ENCODE peak calls at places on chromosomes 4 and X, in five cellular contexts. B is right atrium auricular region, F is aorta, C is thoracic aorta, Q is tibial artery. U is an unnamed sample.

GRCh38 chr4:141543176-141543575 is 93.2 kb upstream of the IL15 start:
- DNase-seq in B (no peak), F (no peak), C (no peak), Q (no peak), U (no peak)

GRCh38 chrX:32929040-32929439 is 282.3 kb downstream of the DMD start:
- DNase-seq in B (no peak), F (no peak), C (no peak), Q (no peak), U (no peak)

GRCh38 chr4:72843466-72843865 is 226.1 kb downstream of the COX18 start:
- DNase-seq in B (no peak), F (no peak), C (no peak), Q (no peak), U (no peak)

GRCh38 chr4:117164338-117164737 is 79.0 kb upstream of the TRAM1L1 start:
- DNase-seq in B (no peak), F (no peak), C (no peak), Q (no peak), U (no peak)

GRCh38 chr4:122584517-122584916 is 36.3 kb downstream of the IL21 start:
- DNase-seq in B (no peak), F (no peak), C (no peak), Q (no peak), U (no peak)

GRCh38 chrX:30538271-30538670 is 39.3 kb downstream of the TASL start:
- DNase-seq in B (no peak), F (no peak), C (no peak), Q (no peak), U (no peak)

GRCh38 chr4:24752140-24752539 is 43.2 kb upstream of the SOD3 start:
- DNase-seq in B (no peak), F (no peak), C (no peak), Q (no peak), U (no peak)

GRCh38 chrX:80576267-80576666 is 156.0 kb downstream of the TENT5D start:
- DNase-seq in B (no peak), F (no peak), C (no peak), Q (no peak), U (no peak)

GRCh38 chrX:46686003-46686645 is 72.8 kb downstream of the SLC9A7 start:
- DNase-seq in B (no peak), F (no peak), C (no peak), Q (no peak), U (no peak)

GRCh38 chrX:72128881-72129280 is 2.8 kb downstream of the RTL5 start:
- DNase-seq in B (no peak), F (no peak), C (no peak), Q (no peak), U (peak)

GRCh38 chrX:21658152-21658737 is at the start of gene KLHL34:
- DNase-seq in B (no peak), F (no peak), C (no peak), Q (no peak), U (no peak)

GRCh38 chr4:186839122-186840037 is 115.7 kb upstream of the FAT1 start:
- DNase-seq in B (no peak), F (peak), C (no peak), Q (peak), U (no peak)

GRCh38 chrX:68440940-68441339 is 7.6 kb upstream of the OPHN1 start:
- DNase-seq in B (peak), F (peak), C (peak), Q (peak), U (no peak)

GRCh38 chrX:79270401-79270800 is 96.7 kb downstream of the ITM2A start:
- DNase-seq in B (no peak), F (peak), C (no peak), Q (peak), U (no peak)

GRCh38 chr4:140330311-140330900 is 43.0 kb upstream of the SCOC start:
- DNase-seq in B (no peak), F (no peak), C (no peak), Q (no peak), U (no peak)

GRCh38 chr4:112704991-112705845 is 68.3 kb downstream of the LARP7 start:
- DNase-seq in B (peak), F (peak), C (peak), Q (peak), U (no peak)

GRCh38 chr4:151879705-151880104 is 118.9 kb upstream of the GATB start:
- DNase-seq in B (no peak), F (no peak), C (no peak), Q (no peak), U (no peak)

GRCh38 chrX:145817666-145818521 is at the start of gene SLITRK2:
- DNase-seq in B (no peak), F (peak), C (no peak), Q (no peak), U (no peak)

GRCh38 chr4:106614446-106614845 is 245.9 kb upstream of the GIMD1 start:
- DNase-seq in B (no peak), F (no peak), C (no peak), Q (no peak), U (no peak)

GRCh38 chr4:2663275-2663674 is 92.9 kb downstream of the TNIP2 start:
- DNase-seq in B (no peak), F (no peak), C (no peak), Q (no peak), U (no peak)

GRCh38 chr4:128068927-128069326 is 7.8 kb downstream of the LARP1B start:
- DNase-seq in B (no peak), F (no peak), C (no peak), Q (no peak), U (no peak)

GRCh38 chr4:82748781-82749504 is 49.7 kb downstream of the SCD5 start:
- DNase-seq in B (no peak), F (no peak), C (no peak), Q (no peak), U (no peak)

GRCh38 chr4:173264245-173264959 is 69.8 kb downstream of the HMGB2 start:
- DNase-seq in B (no peak), F (no peak), C (no peak), Q (no peak), U (no peak)

GRCh38 chrX:133681416-133681815 is 266.1 kb upstream of the GPC4 start:
- DNase-seq in B (no peak), F (no peak), C (no peak), Q (no peak), U (no peak)

GRCh38 chrX:117982702-117983392 is 133.8 kb downstream of the KLHL13 start:
- DNase-seq in B (no peak), F (no peak), C (no peak), Q (no peak), U (no peak)
- H3K27ac ChIP-seq in B (no peak), F (no peak), C (no peak), Q (no peak), U (no peak)

GRCh38 chrX:2829066-2829430 is 318 bp downstream of the GYG2 start:
- DNase-seq in B (no peak), F (no peak), C (no peak), Q (no peak), U (no peak)
- H3K4me3 ChIP-seq in B (peak), F (peak), C (peak), Q (peak), U (peak)

DNA sequence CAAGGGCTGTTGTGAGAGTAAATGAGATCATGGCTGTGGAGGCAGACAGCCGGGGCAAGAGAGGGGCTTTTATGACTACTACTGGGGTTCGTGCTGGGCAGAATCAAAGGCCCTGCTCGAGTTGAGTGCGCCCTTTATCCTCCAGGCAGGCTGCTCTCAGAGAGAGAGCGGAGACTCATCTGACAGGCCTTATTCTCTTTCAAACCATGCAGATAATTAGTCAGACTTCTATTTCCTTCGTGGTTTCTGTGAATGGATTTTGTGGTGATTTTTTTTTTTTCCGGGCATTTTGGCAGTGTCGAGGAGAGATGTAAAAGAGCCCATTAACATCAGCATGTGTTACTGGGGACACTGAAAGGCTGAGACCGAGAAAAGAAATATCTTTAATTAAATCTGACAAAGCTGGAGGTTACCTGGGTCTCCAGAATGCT is 73.6 kb downstream of the MED28 start:
- DNase-seq in B (no peak), F (no peak), C (no peak), Q (no peak), U (no peak)
- H3K27ac ChIP-seq in B (no peak), F (no peak), C (no peak), Q (no peak), U (no peak)

GRCh38 chr4:89055157-89056080 is 1.6 kb downstream of the FAM13A start:
- DNase-seq in B (no peak), F (no peak), C (no peak), Q (no peak), U (no peak)

GRCh38 chr4:89056953-89057398 is at the start of gene FAM13A:
- DNase-seq in B (peak), F (peak), C (peak), Q (peak), U (peak)

GRCh38 chr4:89049853-89050252 is 7.1 kb downstream of the FAM13A start:
- DNase-seq in B (no peak), F (no peak), C (no peak), Q (no peak), U (no peak)

GRCh38 chr4:89056292-89056952 is 563 bp downstream of the FAM13A start:
- DNase-seq in B (no peak), F (no peak), C (no peak), Q (no peak), U (no peak)

DNA sequence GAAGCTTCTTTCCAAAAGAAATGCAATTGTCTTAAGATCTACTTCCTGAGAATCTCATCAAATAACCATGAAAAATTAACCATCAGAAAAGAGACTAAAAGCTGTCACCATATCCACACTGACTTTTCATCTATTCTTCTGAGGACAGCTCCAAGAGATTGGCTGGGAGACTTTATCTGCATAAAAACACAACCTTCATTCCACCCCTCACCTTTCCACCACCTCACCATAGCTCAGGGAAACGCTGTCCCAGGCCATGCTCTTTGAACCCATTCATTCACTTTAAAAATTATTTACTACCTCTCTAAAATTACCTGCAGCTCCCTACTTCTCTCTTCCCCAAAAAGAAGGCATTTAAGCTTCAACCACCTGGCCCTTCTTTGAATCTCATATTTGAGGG is 2.4 kb downstream of the FAM13A start:
- DNase-seq in B (no peak), F (no peak), C (no peak), Q (no peak), U (no peak)
- H3K4me3 ChIP-seq in B (no peak), F (no peak), C (peak), Q (no peak), U (peak)